ENCODE peak calls at places on chromosomes 3 and 15, in seven cellular contexts. O is fibroblast of mammary gland; E is activated naive CD8-positive, alpha-beta T cell treated with anti-CD3 and anti-CD28 coated beads, Interleukin-2, amount 50 U/mL, for 24 hours; F is T1000; C is stimulated activated CD8-positive, alpha-beta memory T cell treated with anti-CD3 and anti-CD28 coated beads, Interleukin-2, amount 100 ng/mL, for 48 hours; Z is AML-193; S is CD8-positive, alpha-beta memory T cell. M is an unnamed sample.

GRCh38 chr15:62569460-62570404 is 404.6 kb upstream of the C2CD4B start:
- DNase-seq in Z (peak), F (no peak), C (no peak), E (no peak), O (peak), S (no peak), M (no peak)

GRCh38 chr3:151265866-151266265 is 12.5 kb downstream of the P2RY14 start:
- DNase-seq in S (no peak), F (no peak), Z (peak), O (no peak), E (no peak), C (no peak), M (no peak)

GRCh38 chr3:2657408-2657807 is 452.8 kb downstream of the IL5RA start:
- DNase-seq in C (no peak), Z (no peak), S (no peak), O (peak), F (no peak), E (no peak), M (no peak)

GRCh38 chr3:46535746-46536145 is 30.4 kb downstream of the LRRC2 start:
- DNase-seq in Z (no peak), E (no peak), C (no peak), F (no peak), O (no peak), S (no peak), M (no peak)

GRCh38 chr3:89654031-89654430 is 546.6 kb downstream of the EPHA3 start:
- DNase-seq in E (no peak), S (no peak), Z (no peak), F (no peak), O (no peak), C (no peak), M (no peak)

GRCh38 chr3:119643528-119643927 is 16.9 kb downstream of the POPDC2 start:
- DNase-seq in S (no peak), F (no peak), E (no peak), C (no peak), O (peak), Z (no peak), M (no peak)

GRCh38 chr15:49742381-49742780 is 121.5 kb downstream of the DTWD1 start:
- DNase-seq in F (no peak), E (no peak), C (no peak), O (no peak), Z (no peak), S (no peak), M (no peak)

GRCh38 chr15:93308026-93308670 is 219.1 kb upstream of the RGMA start:
- DNase-seq in Z (no peak), E (no peak), O (no peak), F (no peak), S (no peak), C (no peak), M (no peak)

GRCh38 chr3:149203758-149204157 is 17.9 kb downstream of the CP start:
- DNase-seq in E (no peak), F (no peak), C (no peak), O (no peak), S (no peak), Z (peak), M (no peak)

GRCh38 chr3:169969696-169970095 is 3.1 kb downstream of the SEC62 start:
- DNase-seq in O (no peak), S (no peak), Z (no peak), F (no peak), C (no peak), E (no peak), M (no peak)

M was measured in NK-92 treated with Interleukin-12 subunit alpha and Interleukin-12 subunit beta, amount 100 ng/mL, for 24 hours.